ENCODE peak calls at places on chromosomes 7 and 10, in nine cellular contexts. M is T-cell; L is SW480; W is DND-41; Q is MCF 10A; G is activated CD8-positive, alpha-beta memory T cell treated with anti-CD3 and anti-CD28 coated beads, Interleukin-2, amount 50 U/mL, for 48 hours; J is glomerular endothelial cell; N is aorta; X is amniotic stem cell. C is an unnamed sample.

GRCh38 chr10:59905735-59906416 is 480 bp downstream of the CCDC6 start:
- DNase-seq in M (no peak), L (no peak), W (peak), Q (no peak), G (no peak), J (no peak), N (peak), X (no peak), C (no peak)

GRCh38 chr10:133438711-133439273 is 14.4 kb upstream of the SPRN start:
- DNase-seq in M (no peak), L (peak), W (peak), Q (peak), G (peak), J (no peak), N (no peak), X (no peak), C (no peak)

GRCh38 chr7:29190349-29191045 is 4.1 kb upstream of the CHN2 start:
- DNase-seq in M (no peak), L (peak), W (no peak), Q (no peak), G (no peak), J (no peak), N (no peak), X (no peak), C (no peak)

GRCh38 chr7:151851782-151852181 is 25.1 kb downstream of the PRKAG2 start:
- DNase-seq in M (no peak), L (no peak), W (no peak), Q (no peak), G (no peak), J (no peak), N (peak), X (no peak), C (no peak)

GRCh38 chr7:116582806-116583444 is 58.1 kb downstream of the CAV1 start:
- DNase-seq in M (no peak), L (no peak), W (no peak), Q (peak), G (no peak), J (no peak), N (no peak), X (peak), C (no peak)

GRCh38 chr10:16967000-16967865 is 150.0 kb upstream of the RSU1 start:
- DNase-seq in M (no peak), L (no peak), W (no peak), Q (peak), G (no peak), J (no peak), N (no peak), X (peak), C (no peak)

GRCh38 chr10:84194424-84195043 is at the start of gene CDHR1:
- DNase-seq in M (peak), L (peak), W (no peak), Q (no peak), G (peak), J (no peak), N (no peak), X (no peak), C (peak)

GRCh38 chr10:74233281-74233680 is 82.3 kb downstream of the ADK start:
- DNase-seq in M (no peak), L (no peak), W (no peak), Q (no peak), G (no peak), J (no peak), N (no peak), X (no peak), C (no peak)

GRCh38 chr7:42227523-42227922 is 9.5 kb downstream of the GLI3 start:
- DNase-seq in M (peak), L (no peak), W (no peak), Q (no peak), G (peak), J (no peak), N (no peak), X (no peak), C (no peak)

GRCh38 chr10:14086596-14086995 is 244.1 kb downstream of the FRMD4A start:
- DNase-seq in M (no peak), L (no peak), W (no peak), Q (no peak), G (no peak), J (no peak), N (no peak), X (no peak), C (no peak)

GRCh38 chr7:82528577-82529305 is 85.2 kb upstream of the CACNA2D1 start:
- DNase-seq in M (no peak), L (no peak), W (no peak), Q (no peak), G (no peak), J (no peak), N (no peak), X (peak), C (no peak)

GRCh38 chr7:45689011-45689796 is 115.0 kb downstream of the ADCY1 start:
- DNase-seq in M (no peak), L (peak), W (no peak), Q (no peak), G (peak), J (peak), N (no peak), X (peak), C (no peak)

GRCh38 chr10:70551971-70552422 is 50.5 kb downstream of the PRF1 start:
- DNase-seq in M (no peak), L (no peak), W (no peak), Q (no peak), G (no peak), J (no peak), N (no peak), X (peak), C (no peak)

GRCh38 chr10:77268721-77269120 is 368.9 kb downstream of the KCNMA1 start:
- DNase-seq in M (no peak), L (no peak), W (no peak), Q (no peak), G (no peak), J (no peak), N (no peak), X (no peak), C (no peak)

GRCh38 chr10:51269816-51270215 is 195.5 kb downstream of the PRKG1 start:
- DNase-seq in M (no peak), L (no peak), W (no peak), Q (no peak), G (no peak), J (no peak), N (no peak), X (peak), C (no peak)

GRCh38 chr7:68038621-68039314 is 1042.1 kb downstream of the TYW1 start:
- DNase-seq in M (no peak), L (peak), W (no peak), Q (no peak), G (no peak), J (no peak), N (no peak), X (peak), C (no peak)